ENCODE peak calls at places on chromosomes 7 and 10, in five cellular contexts. S, X, A, Q and D are unnamed samples.

GRCh38 chr7:138436388-138436787 is 23.7 kb upstream of the TRIM24 start:
- DNase-seq in S (no peak), X (no peak), A (no peak), Q (no peak), D (no peak)

GRCh38 chr7:70506463-70506862 is 625.5 kb upstream of the GALNT17 start:
- DNase-seq in S (no peak), X (no peak), A (no peak), Q (peak; percentile 63), D (no peak)

GRCh38 chr10:128096486-128097199 is 29.6 kb downstream of the MKI67 start:
- DNase-seq in S (no peak), X (peak; percentile 21), A (no peak), Q (no peak), D (no peak)

GRCh38 chr7:29917583-29917982 is 72.0 kb downstream of the SCRN1 start:
- DNase-seq in S (no peak), X (no peak), A (no peak), Q (no peak), D (no peak)

GRCh38 chr10:13794982-13795381 is 208.2 kb downstream of the PRPF18 start:
- DNase-seq in S (no peak), X (no peak), A (no peak), Q (no peak), D (no peak)

GRCh38 chr7:124033093-124033806 is 383 bp upstream of the TMEM229A start:
- DNase-seq in S (no peak), X (no peak), A (no peak), Q (peak; percentile 66), D (no peak)

GRCh38 chr10:30984563-30985328 is 46.9 kb downstream of the ZNF438 start:
- DNase-seq in S (no peak), X (peak; percentile 68), A (no peak), Q (no peak), D (peak; percentile 60)

GRCh38 chr10:61592581-61592980 is 70.1 kb upstream of the CABCOCO1 start:
- DNase-seq in S (peak; percentile 49), X (peak; percentile 28), A (no peak), Q (peak; percentile 11), D (peak; percentile 6)

GRCh38 chr10:95276367-95277200 is 14.2 kb downstream of the PDLIM1 start:
- DNase-seq in S (no peak), X (no peak), A (no peak), Q (no peak), D (no peak)

GRCh38 chr10:132189016-132189415 is 2.3 kb downstream of the DPYSL4 start:
- DNase-seq in S (no peak), X (no peak), A (no peak), Q (no peak), D (no peak)

GRCh38 chr7:80833289-80834104 is 85.4 kb downstream of the SEMA3C start:
- DNase-seq in S (peak; percentile 94), X (peak; percentile 64), A (no peak), Q (no peak), D (no peak)

GRCh38 chr10:14134275-14134674 is 196.4 kb downstream of the FRMD4A start:
- DNase-seq in S (no peak), X (no peak), A (no peak), Q (no peak), D (no peak)

GRCh38 chr7:75879771-75880184 is 944 bp downstream of the RHBDD2 start:
- DNase-seq in S (no peak), X (peak; percentile 61), A (no peak), Q (no peak), D (no peak)

GRCh38 chr10:113303747-113304146 is 249.1 kb upstream of the HABP2 start:
- DNase-seq in S (no peak), X (peak; percentile 24), A (no peak), Q (no peak), D (peak; percentile 25)

GRCh38 chr10:87000491-87000890 is 19.6 kb upstream of the FAM25A start:
- DNase-seq in S (no peak), X (peak; percentile 34), A (no peak), Q (no peak), D (peak; percentile 47)

GRCh38 chr10:101341438-101341837 is 12.5 kb upstream of the BTRC start:
- DNase-seq in S (no peak), X (no peak), A (no peak), Q (no peak), D (no peak)

GRCh38 chr10:104925232-104925851 is 284.3 kb downstream of the SORCS3 start:
- DNase-seq in S (no peak), X (peak; percentile 7), A (no peak), Q (peak; percentile 76), D (peak; percentile 5)

GRCh38 chr7:131346885-131347592 is 19.4 kb downstream of the MKLN1 start:
- DNase-seq in S (no peak), X (no peak), A (no peak), Q (no peak), D (no peak)

GRCh38 chr10:66680886-66681285 is 244.9 kb upstream of the LRRTM3 start:
- DNase-seq in S (no peak), X (peak; percentile 68), A (no peak), Q (no peak), D (peak; percentile 51)

GRCh38 chr10:78859266-78859665 is 209.5 kb upstream of the ZMIZ1 start:
- DNase-seq in S (no peak), X (no peak), A (no peak), Q (no peak), D (no peak)

GRCh38 chr7:23476286-23477169 is 6.2 kb upstream of the IGF2BP3 start:
- DNase-seq in S (no peak), X (no peak), A (no peak), Q (no peak), D (no peak)

GRCh38 chr7:130409722-130410072 is 29.4 kb downstream of the CPA1 start:
- DNase-seq in S (no peak), X (peak; percentile 27), A (no peak), Q (no peak), D (no peak)

GRCh38 chr7:48183370-48183743 is 12.1 kb downstream of the ABCA13 start:
- DNase-seq in S (peak; percentile 87), X (no peak), A (no peak), Q (no peak), D (no peak)

GRCh38 chr10:129859536-129859935 is 104.5 kb downstream of the EBF3 start:
- DNase-seq in S (no peak), X (no peak), A (no peak), Q (no peak), D (no peak)

GRCh38 chr10:48506147-48506917 is 98.5 kb downstream of the ARHGAP22 start:
- DNase-seq in S (peak; percentile 50), X (peak; percentile 31), A (no peak), Q (no peak), D (peak; percentile 29)

GRCh38 chr10:36725581-36726520 is 399.5 kb upstream of the ANKRD30A start:
- DNase-seq in S (peak; percentile 87), X (peak; percentile 76), A (no peak), Q (peak; percentile 73), D (peak; percentile 72)

GRCh38 chr7:11315687-11316258 is 342.1 kb downstream of the PHF14 start:
- DNase-seq in S (no peak), X (no peak), A (no peak), Q (no peak), D (no peak)

GRCh38 chr10:13414855-13415254 is 66.8 kb upstream of the SEPHS1 start:
- DNase-seq in S (no peak), X (peak; percentile 27), A (no peak), Q (peak; percentile 14), D (no peak)

GRCh38 chr7:11760372-11760771 is 71.6 kb downstream of the THSD7A start:
- DNase-seq in S (peak; percentile 92), X (no peak), A (no peak), Q (no peak), D (peak; percentile 87)

GRCh38 chr7:69864822-69865221 is 266.5 kb downstream of the AUTS2 start:
- DNase-seq in S (no peak), X (no peak), A (no peak), Q (no peak), D (no peak)

GRCh38 chr10:114856544-114857287 is 35.1 kb downstream of the FHIP2A start:
- DNase-seq in S (peak; percentile 11), X (peak; percentile 93), A (no peak), Q (no peak), D (peak; percentile 63)

GRCh38 chr10:16565604-16566003 is 43.9 kb upstream of the C1QL3 start:
- DNase-seq in S (peak; percentile 10), X (no peak), A (no peak), Q (no peak), D (no peak)

GRCh38 chr7:20440472-20441105 is 109.9 kb downstream of the ITGB8 start:
- DNase-seq in S (peak; percentile 68), X (peak; percentile 22), A (no peak), Q (peak; percentile 30), D (no peak)

GRCh38 chr7:84614821-84615506 is 420.4 kb upstream of the SEMA3A start:
- DNase-seq in S (no peak), X (peak; percentile 16), A (no peak), Q (no peak), D (no peak)

GRCh38 chr7:146090023-146090645 is 26.5 kb upstream of the CNTNAP2 start:
- DNase-seq in S (peak; percentile 54), X (no peak), A (no peak), Q (peak; percentile 31), D (no peak)

GRCh38 chr10:22740180-22740579 is 25.8 kb upstream of the PIP4K2A start:
- DNase-seq in S (peak; percentile 11), X (peak; percentile 19), A (no peak), Q (no peak), D (peak; percentile 53)